ENCODE peak calls at places on chromosomes 1 and 21, in seven cellular contexts. N, D, E, A, B, W and T are unnamed samples.

GRCh38 chr1:164838786-164839185 is 279.8 kb downstream of the PBX1 start:
- DNase-seq in N (no peak), D (no peak), E (no peak), A (no peak), B (no peak), W (peak), T (no peak)

GRCh38 chr1:119108993-119109392 is 31.5 kb downstream of the WARS2 start:
- DNase-seq in N (no peak), D (no peak), E (no peak), A (no peak), B (no peak), W (no peak), T (no peak)

GRCh38 chr1:164685656-164686055 is 126.7 kb downstream of the PBX1 start:
- DNase-seq in N (no peak), D (no peak), E (no peak), A (no peak), B (no peak), W (no peak), T (no peak)

GRCh38 chr1:88074661-88075060 is 609.4 kb upstream of the PKN2 start:
- DNase-seq in N (no peak), D (no peak), E (no peak), A (no peak), B (no peak), W (no peak), T (no peak)

GRCh38 chr1:15430787-15431570 is 7.3 kb upstream of the CTRC start:
- DNase-seq in N (peak), D (peak), E (peak), A (peak), B (peak), W (peak), T (no peak)

GRCh38 chr1:242629396-242629795 is 104.9 kb upstream of the PLD5 start:
- DNase-seq in N (no peak), D (no peak), E (no peak), A (no peak), B (no peak), W (peak), T (peak)

GRCh38 chr21:45954271-45954670 is 27.3 kb upstream of the COL6A1 start:
- DNase-seq in N (no peak), D (no peak), E (no peak), A (no peak), B (no peak), W (no peak), T (no peak)

GRCh38 chr1:216600730-216601426 is 122.4 kb downstream of the ESRRG start:
- DNase-seq in N (no peak), D (no peak), E (peak), A (peak), B (peak), W (peak), T (peak)

GRCh38 chr1:85078903-85079302 is 30.6 kb upstream of the MCOLN3 start:
- DNase-seq in N (no peak), D (no peak), E (no peak), A (no peak), B (no peak), W (peak), T (peak)

GRCh38 chr1:53526451-53527101 is 67.4 kb downstream of the DMRTB1 start:
- DNase-seq in N (no peak), D (no peak), E (no peak), A (no peak), B (no peak), W (no peak), T (no peak)

GRCh38 chr1:76110662-76111061 is 36.1 kb downstream of the ST6GALNAC3 start:
- DNase-seq in N (no peak), D (no peak), E (no peak), A (no peak), B (no peak), W (peak), T (no peak)

GRCh38 chr1:56819393-56819899 is at the start of gene FYB2:
- DNase-seq in N (no peak), D (no peak), E (no peak), A (no peak), B (no peak), W (no peak), T (no peak)

GRCh38 chr1:20327467-20327866 is 36.8 kb downstream of the VWA5B1 start:
- DNase-seq in N (no peak), D (no peak), E (no peak), A (no peak), B (peak), W (no peak), T (no peak)

GRCh38 chr1:227937031-227937430 is 10.7 kb downstream of the WNT9A start:
- DNase-seq in N (no peak), D (no peak), E (no peak), A (no peak), B (peak), W (no peak), T (no peak)